ENCODE peak calls at places on chromosomes 2 and 18, in five cellular contexts. R is AG10803, O is lung, Q is fibroblast of lung, W is glutamatergic neuron. T is an unnamed sample.

GRCh38 chr2:28348149-28348567 is 44.5 kb upstream of the FOSL2 start:
- DNase-seq in W (no peak), O (no peak), Q (no peak), R (no peak), T (no peak)

GRCh38 chr2:240134466-240134865 is 1.6 kb downstream of the COPS9 start:
- DNase-seq in O (no peak), R (no peak), W (no peak), Q (no peak), T (no peak)

GRCh38 chr2:207165121-207166038 is at the start of gene KLF7:
- DNase-seq in Q (peak), R (peak), O (peak), W (no peak), T (peak)

GRCh38 chr2:184210329-184210728 is 388.0 kb upstream of the ZNF804A start:
- DNase-seq in W (no peak), Q (no peak), O (no peak), R (no peak), T (no peak)

GRCh38 chr2:197292614-197293013 is 18.0 kb downstream of the ANKRD44 start:
- DNase-seq in Q (no peak), O (no peak), W (no peak), R (no peak), T (no peak)

GRCh38 chr2:42127425-42128424 is 41.4 kb upstream of the EML4 start:
- DNase-seq in Q (no peak), O (no peak), W (no peak), R (no peak), T (peak)

GRCh38 chr18:68596016-68596415 is 118.9 kb downstream of the TMX3 start:
- DNase-seq in W (no peak), O (no peak), R (no peak), Q (no peak), T (no peak)

GRCh38 chr18:44884446-44884845 is 203.8 kb downstream of the SETBP1 start:
- DNase-seq in O (no peak), W (no peak), Q (no peak), R (peak), T (no peak)

GRCh38 chr2:85804583-85804982 is 50.8 kb downstream of the ATOH8 start:
- DNase-seq in Q (no peak), W (no peak), R (peak), O (no peak), T (no peak)

GRCh38 chr2:210203162-210203561 is 22.1 kb downstream of the ACADL start:
- DNase-seq in Q (no peak), O (no peak), W (no peak), R (no peak), T (no peak)

GRCh38 chr2:190202604-190203003 is 117.0 kb downstream of the HIBCH start:
- DNase-seq in R (no peak), W (no peak), Q (no peak), O (no peak), T (no peak)

GRCh38 chr2:45259144-45259543 is 249.9 kb upstream of the SIX2 start:
- DNase-seq in R (no peak), O (peak), W (no peak), Q (no peak), T (no peak)

GRCh38 chr18:48949051-48949605 is 1.6 kb downstream of the SMAD7 start:
- DNase-seq in W (no peak), O (no peak), Q (no peak), R (no peak), T (no peak)

GRCh38 chr2:29201979-29202378 is 86.8 kb downstream of the CLIP4 start:
- DNase-seq in O (no peak), Q (no peak), R (no peak), W (no peak), T (no peak)

GRCh38 chr2:222257645-222258044 is 41.2 kb downstream of the PAX3 start:
- DNase-seq in O (no peak), R (no peak), Q (no peak), W (no peak), T (no peak)

GRCh38 chr2:120390381-120391055 is 44.6 kb downstream of the INHBB start:
- DNase-seq in Q (no peak), W (no peak), O (no peak), R (no peak), T (peak)

GRCh38 chr2:30636311-30636710 is 170.9 kb downstream of the CAPN13 start:
- DNase-seq in O (no peak), Q (no peak), R (no peak), W (no peak), T (no peak)

GRCh38 chr2:101130081-101130480 is 21.1 kb downstream of the TBC1D8 start:
- DNase-seq in O (no peak), W (no peak), Q (no peak), R (no peak), T (no peak)

GRCh38 chr2:26630669-26631360 is 10.4 kb downstream of the CIB4 start:
- DNase-seq in O (no peak), W (no peak), R (peak), Q (no peak), T (no peak)

GRCh38 chr2:239132156-239132709 is 268.6 kb downstream of the HDAC4 start:
- DNase-seq in O (no peak), W (no peak), R (no peak), Q (no peak), T (no peak)

GRCh38 chr2:95025406-95026319 is at the start of gene MAL:
- DNase-seq in Q (no peak), R (no peak), W (peak), O (no peak), T (no peak)

GRCh38 chr2:162839419-162839818 is 852 bp upstream of the KCNH7 start:
- DNase-seq in W (peak), Q (no peak), R (no peak), O (no peak), T (no peak)

GRCh38 chr18:9539283-9539682 is 64.0 kb downstream of the RALBP1 start:
- DNase-seq in W (no peak), R (peak), Q (peak), O (no peak), T (no peak)

GRCh38 chr2:213316001-213316735 is 31.9 kb downstream of the SPAG16 start:
- DNase-seq in W (no peak), R (peak), Q (no peak), O (no peak), T (no peak)

GRCh38 chr2:9033385-9034175 is 30.1 kb upstream of the MBOAT2 start:
- DNase-seq in W (peak), Q (peak), R (peak), O (no peak), T (no peak)

GRCh38 chr2:33522571-33522970 is 46.1 kb downstream of the RASGRP3 start:
- DNase-seq in O (no peak), R (peak), Q (no peak), W (no peak), T (no peak)

GRCh38 chr2:233387667-233388528 is 33.6 kb downstream of the DGKD start:
- DNase-seq in W (no peak), O (peak), R (peak), Q (peak), T (peak)

GRCh38 chr2:9556121-9556869 is 665 bp upstream of the ADAM17 start:
- DNase-seq in O (no peak), Q (peak), R (no peak), W (no peak), T (no peak)

GRCh38 chr2:26345284-26345553 is 724 bp upstream of the SELENOI start:
- DNase-seq in W (no peak), O (no peak), R (no peak), Q (no peak), T (no peak)

DNA sequence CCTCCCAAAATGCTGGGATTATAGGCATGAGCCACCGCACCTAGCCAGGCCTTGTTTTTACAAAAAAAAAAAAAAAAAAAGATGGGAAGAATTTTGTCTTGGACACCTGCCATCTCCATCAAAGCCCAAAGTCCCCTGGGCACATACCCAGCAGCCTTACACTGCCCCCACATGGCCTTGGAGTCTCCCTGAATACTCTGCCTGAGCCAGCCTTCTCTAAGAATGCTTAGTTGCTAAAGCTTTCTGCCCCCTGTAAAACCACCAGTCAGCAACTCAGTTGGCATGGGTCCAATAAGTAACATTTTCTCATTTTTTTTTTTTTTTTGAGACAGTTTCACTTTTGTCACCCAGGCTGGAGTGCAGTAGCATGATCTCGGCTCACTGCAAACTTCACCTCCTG is 40.6 kb downstream of the SPC25 start:
- DNase-seq in O (no peak), Q (peak), R (peak), W (peak), T (no peak)
- TF ChIP-seq CTCF in O (no peak), Q (peak), R (peak), W (no peak), T (peak)

GRCh38 chr2:230949966-230950832 is 25.2 kb upstream of the GPR55 start:
- DNase-seq in R (no peak), O (no peak), Q (no peak), W (no peak), T (no peak)

GRCh38 chr2:230951396-230951795 is 26.4 kb upstream of the GPR55 start:
- DNase-seq in W (no peak), O (no peak), R (no peak), Q (peak), T (no peak)

GRCh38 chr2:230952226-230952956 is 27.3 kb upstream of the GPR55 start:
- DNase-seq in W (no peak), O (no peak), R (no peak), Q (no peak), T (no peak)

GRCh38 chr2:230947908-230948365 is 22.9 kb upstream of the GPR55 start:
- DNase-seq in W (no peak), O (no peak), Q (no peak), R (no peak), T (peak)

DNA sequence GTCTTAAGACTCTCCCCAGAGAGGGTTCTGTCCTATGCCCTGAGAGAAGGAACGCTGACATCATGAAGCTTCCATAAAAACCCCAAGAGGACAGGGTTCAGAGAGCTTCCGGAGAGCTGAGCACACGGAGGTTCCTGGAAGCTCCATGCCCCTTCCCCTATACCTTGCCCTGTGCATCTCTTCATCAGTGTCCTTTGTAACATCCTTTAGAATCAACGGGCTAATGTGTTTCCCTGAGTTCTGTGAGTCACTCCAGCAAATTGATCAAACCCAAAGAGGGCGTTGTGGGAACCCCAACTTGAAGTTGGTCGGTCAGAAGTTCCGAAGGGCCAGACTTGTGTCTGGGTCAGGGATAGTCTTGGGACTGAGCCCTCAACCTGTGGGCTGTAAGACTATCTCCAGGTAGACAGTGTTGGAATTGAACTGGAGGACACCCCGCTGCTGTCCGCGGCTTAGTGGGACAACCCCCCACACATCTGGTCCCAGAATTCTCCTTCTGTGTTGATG is 25.8 kb upstream of the GPR55 start:
- DNase-seq in O (no peak), R (no peak), Q (no peak), W (no peak), T (no peak)
- TF ChIP-seq CTCF in O (no peak), R (no peak), Q (no peak), W (no peak), T (no peak)

DNA sequence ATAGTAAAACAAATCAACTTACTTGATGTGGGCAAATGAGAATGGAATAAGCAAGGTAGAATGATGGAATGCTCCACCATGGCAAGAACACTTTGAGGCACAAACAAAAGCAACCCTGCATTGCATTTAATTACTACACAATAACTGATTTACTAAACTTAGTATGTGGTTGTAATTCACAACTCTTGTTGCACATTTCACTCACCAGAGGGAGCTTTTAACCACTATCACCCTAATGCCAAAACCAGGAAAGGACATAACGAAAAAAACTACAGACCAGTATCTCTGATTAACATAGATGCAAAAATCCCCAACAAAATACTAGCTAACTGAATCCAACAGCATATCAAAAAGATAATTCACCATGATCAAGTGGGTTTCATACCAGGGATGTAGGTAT is 659.8 kb downstream of the CPS1 start:
- DNase-seq in Q (no peak), O (no peak), R (no peak), W (no peak), T (no peak)
- TF ChIP-seq CTCF in Q (no peak), O (no peak), R (no peak), W (peak), T (peak)

GRCh38 chr2:70331012-70331411 is 29.1 kb upstream of the FAM136A start:
- DNase-seq in O (no peak), Q (no peak), W (peak), R (no peak), T (no peak)

GRCh38 chr2:70340921-70341765 is 39.3 kb upstream of the FAM136A start:
- DNase-seq in O (peak), R (peak), Q (peak), W (peak), T (no peak)

GRCh38 chr2:70340075-70340474 is 38.2 kb upstream of the FAM136A start:
- DNase-seq in Q (no peak), R (no peak), W (no peak), O (no peak), T (no peak)

DNA sequence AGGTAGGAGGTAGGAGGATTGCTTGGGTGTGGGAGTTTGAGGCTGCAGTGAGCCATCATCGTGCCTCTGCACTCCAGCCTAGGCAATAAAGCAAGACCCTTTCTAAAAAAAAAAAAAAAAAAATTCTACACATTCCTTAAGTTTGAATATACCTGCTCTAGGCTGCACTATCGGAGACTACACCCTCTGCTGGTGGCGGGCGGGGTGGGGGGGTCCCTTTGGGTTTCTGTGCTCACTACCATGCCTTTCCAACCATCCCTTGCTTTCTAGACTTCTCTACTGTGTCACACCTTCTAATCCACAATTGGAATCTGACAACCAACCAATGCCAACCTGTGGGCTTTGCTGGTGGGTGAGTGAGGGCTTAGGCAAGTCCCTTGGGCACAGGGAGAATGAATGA is 34.7 kb upstream of the FAM136A start:
- DNase-seq in O (no peak), W (no peak), Q (no peak), R (no peak), T (no peak)
- TF ChIP-seq CTCF in O (no peak), W (no peak), Q (no peak), R (no peak), T (no peak)

DNA sequence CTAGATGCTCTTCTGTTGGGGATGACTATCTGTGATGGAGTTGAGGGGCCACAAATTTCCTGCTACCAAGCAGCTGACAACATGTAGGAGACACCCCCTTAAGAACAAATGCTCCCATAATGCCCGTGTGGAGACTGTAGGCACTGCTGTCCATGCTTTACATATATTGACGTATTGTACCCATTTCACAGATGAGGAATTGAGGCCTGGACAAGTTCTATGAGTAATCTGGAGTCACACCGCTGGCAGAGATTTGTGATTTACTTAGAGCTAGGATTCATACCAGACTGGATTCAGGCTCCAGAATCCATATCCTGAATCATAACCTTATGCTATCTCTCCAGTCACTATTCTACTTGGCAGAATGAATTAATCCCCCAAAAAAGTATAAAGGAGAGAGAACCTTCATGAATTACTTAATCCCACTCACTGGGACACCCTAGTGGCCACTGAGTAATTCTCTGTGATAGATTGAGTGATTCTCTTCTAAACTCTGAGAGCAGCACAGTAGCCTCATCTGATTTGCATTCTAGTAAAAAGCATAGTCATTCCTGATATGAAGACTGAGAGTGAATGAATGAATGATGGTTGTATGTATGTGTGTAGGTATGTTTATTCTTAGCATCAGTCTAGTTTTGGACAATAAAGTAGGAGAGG is 460.7 kb upstream of the MEIS1 start:
- DNase-seq in O (no peak), W (no peak), Q (no peak), R (no peak), T (no peak)
- TF ChIP-seq CTCF in O (no peak), W (no peak), Q (no peak), R (no peak), T (no peak)

T was measured in osteocyte.